ENCODE peak calls at places on chromosomes 16 and 17, in four cellular contexts. One of them, this sample, is unnamed.

GRCh38 chr16:23952128-23953041 is 116.6 kb downstream of the PRKCB start:
- DNase-seq in HCT116: no peak
- DNase-seq in esophagus squamous epithelium: no peak
- DNase-seq in A549: no peak
- DNase-seq in this sample: no peak

GRCh38 chr17:29292071-29292991 is 1.6 kb downstream of the NUFIP2 start:
- DNase-seq in HCT116: no peak
- DNase-seq in esophagus squamous epithelium: no peak
- DNase-seq in A549: peak; percentile 54
- DNase-seq in this sample: peak; percentile 72

GRCh38 chr16:83200005-83200779 is 573.4 kb downstream of the CDH13 start:
- DNase-seq in esophagus squamous epithelium: no peak
- DNase-seq in A549: peak; percentile 16
- DNase-seq in HCT116: no peak
- DNase-seq in this sample: peak; percentile 56

GRCh38 chr17:10814083-10814482 is 10.2 kb upstream of the TMEM238L start:
- DNase-seq in esophagus squamous epithelium: no peak
- DNase-seq in A549: no peak
- DNase-seq in HCT116: no peak
- DNase-seq in this sample: no peak

GRCh38 chr17:343211-343610 is 9.4 kb downstream of the RPH3AL start:
- DNase-seq in A549: no peak
- DNase-seq in esophagus squamous epithelium: no peak
- DNase-seq in HCT116: no peak
- DNase-seq in this sample: no peak

GRCh38 chr17:72901098-72901497 is 191.4 kb downstream of the SLC39A11 start:
- DNase-seq in esophagus squamous epithelium: no peak
- DNase-seq in A549: no peak
- DNase-seq in HCT116: no peak
- DNase-seq in this sample: no peak

GRCh38 chr16:81517630-81518438 is 73.2 kb downstream of the CMIP start:
- DNase-seq in esophagus squamous epithelium: no peak
- DNase-seq in HCT116: no peak
- DNase-seq in A549: no peak
- DNase-seq in this sample: no peak

GRCh38 chr16:3637371-3637923 is 17.0 kb upstream of the DNASE1 start:
- DNase-seq in esophagus squamous epithelium: no peak
- DNase-seq in HCT116: no peak
- DNase-seq in A549: no peak
- DNase-seq in this sample: no peak

GRCh38 chr17:28763804-28764266 is 20.0 kb downstream of the TRAF4 start:
- DNase-seq in esophagus squamous epithelium: no peak
- DNase-seq in A549: peak; percentile 78
- DNase-seq in HCT116: peak; percentile 53
- DNase-seq in this sample: peak; percentile 67

DNA sequence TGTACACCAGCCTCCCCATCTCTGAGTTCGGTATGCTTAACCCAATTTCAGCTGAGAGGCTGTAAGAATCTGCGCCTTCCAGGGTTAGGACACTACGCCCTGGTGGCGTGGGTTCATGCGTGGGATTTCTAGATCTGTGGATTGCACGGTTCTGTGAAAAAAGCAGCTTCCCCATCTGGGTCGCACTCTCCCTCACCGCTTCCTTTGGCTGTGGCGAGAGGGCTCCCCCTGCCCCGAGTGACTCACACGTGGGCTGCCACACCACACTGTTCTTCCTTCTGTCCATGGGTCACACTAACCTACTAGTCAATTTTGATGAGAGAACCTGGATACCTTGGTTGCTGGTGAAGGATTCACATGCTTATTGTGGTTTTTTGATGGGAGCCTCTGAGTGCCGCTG is 256.0 kb upstream of the MAF start:
- DNase-seq in A549: no peak
- DNase-seq in HCT116: no peak
- DNase-seq in esophagus squamous epithelium: no peak
- DNase-seq in this sample: no peak
- H3K9me3 ChIP-seq in A549: peaks cover 24% of the 10 kb centered on the region
- H3K9me3 ChIP-seq in HCT116: peaks cover 41% of the 10 kb centered on the region
- H3K9me3 ChIP-seq in esophagus squamous epithelium: peaks cover 11% of the 10 kb centered on the region
- H3K9me3 ChIP-seq in this sample: peaks cover 19% of the 10 kb centered on the region

DNA sequence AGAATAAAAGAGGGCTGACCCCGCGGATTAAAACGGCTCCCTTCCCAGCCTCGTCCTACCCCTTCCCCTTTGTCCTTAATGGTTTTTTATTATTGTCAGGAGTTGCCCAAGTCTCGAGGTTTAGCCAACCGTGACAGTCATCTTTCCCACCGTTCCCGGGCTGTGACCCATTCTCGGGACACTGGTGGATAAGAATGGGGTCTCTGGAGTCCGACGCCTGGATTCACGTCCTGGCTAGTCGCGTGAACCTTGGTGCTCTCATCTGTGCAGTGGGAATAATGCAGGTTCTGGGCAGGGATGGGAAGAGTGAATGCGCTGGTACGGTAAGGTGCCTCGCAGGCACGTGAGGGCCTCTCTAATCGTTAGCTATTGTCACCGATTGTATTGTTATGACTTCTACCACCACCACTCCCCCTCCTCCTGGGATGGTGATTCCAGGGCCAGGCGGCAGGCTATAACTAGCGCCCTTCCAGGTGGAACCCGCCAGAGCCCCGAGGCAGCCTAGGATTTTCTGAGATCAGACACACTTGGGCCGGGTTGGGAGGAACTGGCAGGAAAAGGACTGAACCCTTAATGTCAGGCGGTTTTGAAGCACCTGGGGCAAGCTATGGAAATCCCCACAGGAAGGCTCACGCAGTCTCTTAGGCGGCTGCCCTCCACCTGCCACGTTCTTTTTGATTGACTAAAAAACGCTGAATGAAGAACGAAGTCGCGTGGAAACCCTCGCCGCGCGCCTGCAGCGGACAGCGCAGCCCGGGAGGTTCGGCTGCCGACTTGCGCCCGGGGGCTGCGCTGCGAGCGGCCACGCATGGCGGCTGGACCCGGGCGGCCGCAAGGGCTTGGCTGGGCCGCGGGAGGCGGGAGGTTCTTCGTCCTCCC is 2.7 kb downstream of the HS3ST3B1 start:
- DNase-seq in esophagus squamous epithelium: no peak
- DNase-seq in HCT116: no peak
- DNase-seq in A549: no peak
- DNase-seq in this sample: no peak
- H3K4me1 ChIP-seq in esophagus squamous epithelium: peaks cover 27% of the 10 kb centered on the region
- H3K4me1 ChIP-seq in HCT116: peaks cover 28% of the 10 kb centered on the region
- H3K4me1 ChIP-seq in A549: peaks cover 26% of the 10 kb centered on the region
- H3K4me1 ChIP-seq in this sample: peaks cover 13% of the 10 kb centered on the region

DNA sequence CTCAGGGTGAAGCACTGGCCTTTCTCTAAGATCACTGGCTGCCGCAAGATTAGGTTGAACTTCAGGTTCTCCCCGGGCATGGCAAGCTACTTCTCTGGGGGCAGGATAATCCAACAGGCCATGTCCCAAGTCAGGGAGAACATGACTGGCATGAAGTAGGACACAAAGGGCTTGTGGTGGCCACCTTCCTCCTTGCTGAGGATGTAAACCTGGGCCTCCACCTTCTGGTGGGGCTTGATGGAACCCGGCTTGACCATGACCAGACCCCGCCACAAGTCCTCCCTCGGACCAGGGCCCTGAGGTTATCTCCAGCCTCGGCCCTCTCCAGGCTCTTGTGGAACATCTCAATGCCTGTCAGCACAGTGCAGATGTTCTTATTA is 211.1 kb upstream of the WSB1 start:
- DNase-seq in esophagus squamous epithelium: no peak
- DNase-seq in A549: no peak
- DNase-seq in HCT116: no peak
- DNase-seq in this sample: no peak
- H3K9me3 ChIP-seq in esophagus squamous epithelium: no peaks in the 10 kb centered on the region
- H3K9me3 ChIP-seq in A549: no peaks in the 10 kb centered on the region
- H3K9me3 ChIP-seq in HCT116: no peaks in the 10 kb centered on the region
- H3K9me3 ChIP-seq in this sample: no peaks in the 10 kb centered on the region

GRCh38 chr16:28936784-28937155 is 5.0 kb downstream of the CD19 start:
- DNase-seq in HCT116: no peak
- DNase-seq in esophagus squamous epithelium: no peak
- DNase-seq in A549: no peak
- DNase-seq in this sample: no peak

GRCh38 chr16:28935333-28935732 is 3.6 kb downstream of the CD19 start:
- DNase-seq in esophagus squamous epithelium: no peak
- DNase-seq in HCT116: no peak
- DNase-seq in A549: no peak
- DNase-seq in this sample: no peak

GRCh38 chr16:28937222-28937876 is 5.6 kb downstream of the CD19 start:
- DNase-seq in esophagus squamous epithelium: no peak
- DNase-seq in A549: no peak
- DNase-seq in HCT116: no peak
- DNase-seq in this sample: no peak

GRCh38 chr16:28938721-28939120 is 7.0 kb downstream of the CD19 start:
- DNase-seq in esophagus squamous epithelium: no peak
- DNase-seq in A549: no peak
- DNase-seq in HCT116: no peak
- DNase-seq in this sample: no peak

GRCh38 chr16:28935924-28936783 is 4.4 kb downstream of the CD19 start:
- DNase-seq in esophagus squamous epithelium: peak; percentile 25
- DNase-seq in A549: peak; percentile 81
- DNase-seq in HCT116: peak; percentile 69
- DNase-seq in this sample: peak; percentile 94
- H3K4me1 ChIP-seq in esophagus squamous epithelium: peaks cover 3% of the 10 kb centered on the region
- H3K4me1 ChIP-seq in A549: no peaks in the 10 kb centered on the region
- H3K4me1 ChIP-seq in HCT116: peaks cover 19% of the 10 kb centered on the region
- H3K4me1 ChIP-seq in this sample: no peaks in the 10 kb centered on the region

DNA sequence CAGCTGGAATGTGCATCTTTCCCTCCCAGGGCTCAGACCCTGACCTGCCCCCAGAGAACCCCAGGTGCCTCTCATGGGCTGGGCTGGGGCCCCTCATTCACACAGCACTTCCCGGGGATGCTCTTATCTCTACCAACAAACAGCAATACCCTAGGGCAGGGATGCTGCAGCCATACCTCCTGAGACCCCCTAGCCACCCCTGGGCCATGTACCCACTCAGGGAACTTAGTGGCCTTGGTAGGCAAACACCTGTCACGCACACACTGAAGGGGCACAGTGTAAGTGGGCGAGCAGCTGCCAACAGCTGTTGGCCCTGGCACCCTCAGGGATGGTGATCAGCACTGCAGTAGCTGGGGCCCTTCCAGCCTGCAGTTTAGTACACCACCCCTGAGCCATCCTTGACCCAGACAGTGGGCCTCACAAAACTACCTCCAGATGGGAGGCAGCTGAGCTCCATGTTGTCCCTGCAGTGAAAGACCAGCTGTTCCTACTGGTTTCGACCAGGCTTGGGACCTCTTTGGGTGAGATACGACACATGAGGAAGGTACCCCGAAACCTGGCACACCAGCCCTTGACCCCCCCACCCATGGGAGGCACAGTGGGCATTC is 1723.6 kb downstream of the TP53TG3F start:
- DNase-seq in HCT116: no peak
- DNase-seq in A549: no peak
- DNase-seq in esophagus squamous epithelium: no peak
- DNase-seq in this sample: no peak
- H3K9me3 ChIP-seq in HCT116: peaks cover 23% of the 10 kb centered on the region
- H3K9me3 ChIP-seq in A549: no peaks in the 10 kb centered on the region
- H3K9me3 ChIP-seq in esophagus squamous epithelium: no peaks in the 10 kb centered on the region
- H3K9me3 ChIP-seq in this sample: no peaks in the 10 kb centered on the region

GRCh38 chr16:28529124-28529523 is 9.7 kb downstream of the NUPR1 start:
- DNase-seq in HCT116: no peak
- DNase-seq in A549: no peak
- DNase-seq in esophagus squamous epithelium: no peak
- DNase-seq in this sample: no peak
- H3K4me1 ChIP-seq in HCT116: peaks cover 9% of the 10 kb centered on the region
- H3K4me1 ChIP-seq in A549: peaks cover 20% of the 10 kb centered on the region
- H3K4me1 ChIP-seq in esophagus squamous epithelium: peaks cover 18% of the 10 kb centered on the region
- H3K4me1 ChIP-seq in this sample: peaks cover 3% of the 10 kb centered on the region

GRCh38 chr16:76741623-76742022 is 449.4 kb upstream of the MON1B start:
- DNase-seq in A549: no peak
- DNase-seq in HCT116: no peak
- DNase-seq in esophagus squamous epithelium: no peak
- DNase-seq in this sample: no peak
- H3K9me3 ChIP-seq in A549: peaks cover 20% of the 10 kb centered on the region
- H3K9me3 ChIP-seq in HCT116: no peaks in the 10 kb centered on the region
- H3K9me3 ChIP-seq in esophagus squamous epithelium: no peaks in the 10 kb centered on the region
- H3K9me3 ChIP-seq in this sample: peaks cover 18% of the 10 kb centered on the region